ENCODE peak calls at places on chromosome 18, in seven cellular contexts. Z is GM12878, T is HepG2, K is SK-N-SH, L is H1, C is GM12892, Q is K562. E is an unnamed sample.

GRCh38 chr18:62523631-62524442 is 1.0 kb downstream of the ZCCHC2 start:
- DNase-seq in C (peak; percentile 18), T (no peak), K (peak; percentile 66), L (peak; percentile 67), Q (peak; percentile 15), Z (no peak), E (no peak)

GRCh38 chr18:9417081-9417841 is 58.1 kb upstream of the RALBP1 start:
- DNase-seq in L (peak; percentile 40), K (no peak), Q (no peak), Z (no peak), C (no peak), T (no peak), E (no peak)

GRCh38 chr18:24090876-24091275 is 48.0 kb upstream of the CABYR start:
- DNase-seq in Q (no peak), C (no peak), T (no peak), L (no peak), K (no peak), Z (no peak), E (no peak)

GRCh38 chr18:12803069-12803936 is 80.7 kb downstream of the PTPN2 start:
- DNase-seq in C (no peak), Z (peak; percentile 19), Q (no peak), K (no peak), T (no peak), L (no peak), E (no peak)

GRCh38 chr18:8139127-8139591 is 470.1 kb upstream of the RAB12 start:
- DNase-seq in K (no peak), C (no peak), Z (no peak), T (no peak), L (no peak), Q (no peak), E (no peak)

GRCh38 chr18:38900445-38900844 is 1334.8 kb upstream of the CELF4 start:
- DNase-seq in C (no peak), L (no peak), K (no peak), Z (no peak), Q (no peak), T (no peak), E (no peak)

GRCh38 chr18:56083889-56084288 is 495.9 kb upstream of the TCF4 start:
- DNase-seq in Q (no peak), K (no peak), C (no peak), Z (no peak), L (no peak), T (no peak), E (no peak)

GRCh38 chr18:61464551-61465102 is 131.4 kb downstream of the CDH20 start:
- DNase-seq in K (no peak), T (no peak), Q (no peak), Z (no peak), C (no peak), L (no peak), E (no peak)

GRCh38 chr18:47830772-47831171 is 99.7 kb downstream of the SMAD2 start:
- DNase-seq in C (no peak), Z (no peak), Q (no peak), T (no peak), L (no peak), K (no peak), E (no peak)

GRCh38 chr18:31156831-31157763 is 5.6 kb downstream of the DSC1 start:
- DNase-seq in K (no peak), C (no peak), Z (no peak), T (no peak), L (no peak), Q (no peak), E (no peak)

GRCh38 chr18:39960545-39960944 is 1994.5 kb upstream of the PIK3C3 start:
- DNase-seq in K (no peak), T (no peak), C (no peak), Z (no peak), L (no peak), Q (no peak), E (no peak)

GRCh38 chr18:9947248-9947647 is 33.4 kb downstream of the VAPA start:
- DNase-seq in C (no peak), Z (no peak), Q (no peak), T (no peak), K (no peak), L (no peak), E (no peak)

GRCh38 chr18:7921938-7922587 is 354.9 kb downstream of the PTPRM start:
- DNase-seq in C (no peak), K (no peak), Q (no peak), L (no peak), Z (no peak), T (peak; percentile 76), E (no peak)

GRCh38 chr18:48592540-48592939 is 53.7 kb downstream of the CTIF start:
- DNase-seq in L (no peak), T (no peak), C (no peak), K (no peak), Q (peak; percentile 48), Z (no peak), E (no peak)

GRCh38 chr18:35933982-35934381 is 38.5 kb upstream of the RMP24 start:
- DNase-seq in K (no peak), T (peak; percentile 24), Z (no peak), Q (no peak), C (no peak), L (no peak), E (no peak)

GRCh38 chr18:74456409-74457042 is 582 bp downstream of the DIPK1C start:
- DNase-seq in L (peak; percentile 67), K (no peak), Q (no peak), C (no peak), T (no peak), Z (no peak), E (no peak)

GRCh38 chr18:72375628-72376027 is 168.5 kb downstream of the CBLN2 start:
- DNase-seq in T (no peak), K (no peak), Z (no peak), Q (no peak), C (no peak), L (no peak), E (no peak)

GRCh38 chr18:35143615-35144596 is 96.9 kb upstream of the ZNF397 start:
- DNase-seq in Z (no peak), Q (peak; percentile 62), L (peak; percentile 56), C (no peak), K (peak; percentile 70), T (peak; percentile 47), E (no peak)

GRCh38 chr18:75218064-75218463 is 7.5 kb downstream of the TSHZ1 start:
- DNase-seq in L (no peak), Q (no peak), T (no peak), Z (no peak), K (no peak), C (no peak), E (no peak)

GRCh38 chr18:78605255-78605654 is 374.4 kb upstream of the SALL3 start:
- DNase-seq in Q (no peak), K (no peak), L (no peak), C (no peak), T (no peak), Z (no peak), E (no peak)

GRCh38 chr18:58576641-58577251 is 52.1 kb downstream of the ALPK2 start:
- DNase-seq in T (no peak), L (no peak), C (no peak), K (no peak), Z (no peak), Q (no peak), E (no peak)
- TF ChIP-seq TAF1 in T (no peak), L (no peak), C (no peak), K (no peak), Z (no peak), Q (no peak), E (no peak)

GRCh38 chr18:49811151-49811938 is 2.0 kb downstream of the ACAA2 start:
- DNase-seq in K (peak; percentile 12), T (no peak), Z (no peak), C (no peak), L (no peak), Q (no peak), E (no peak)
- TF ChIP-seq TAF1 in K (no peak), T (no peak), Z (no peak), C (no peak), L (no peak), Q (no peak), E (no peak)

DNA sequence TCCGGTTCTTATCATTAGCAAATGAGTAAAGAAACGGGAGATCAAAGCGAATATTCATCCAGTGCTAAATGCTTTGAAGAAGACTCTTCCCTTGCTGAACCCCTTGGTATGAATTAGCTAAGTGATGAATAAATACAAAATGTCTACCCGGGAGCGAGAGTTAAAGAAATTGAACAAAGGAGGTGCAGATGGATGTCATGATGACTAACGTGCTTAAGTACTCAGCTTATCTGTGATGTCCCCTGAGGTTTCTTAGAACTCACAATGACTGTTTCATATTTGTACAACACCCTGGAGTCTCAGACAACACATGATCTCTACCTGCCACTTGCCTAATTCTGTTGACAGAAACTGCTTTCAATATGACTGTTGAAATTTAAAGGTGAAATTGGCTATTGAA is 148.5 kb downstream of the TMEM200C start:
- DNase-seq in Q (no peak), T (peak; percentile 86), K (no peak), L (no peak), Z (no peak), C (no peak), E (no peak)
- TF ChIP-seq TAF1 in Q (no peak), T (no peak), K (no peak), L (no peak), Z (no peak), C (no peak), E (no peak)

GRCh38 chr18:25805323-25805722 is 285.1 kb downstream of the SS18 start:
- DNase-seq in Q (no peak), T (no peak), K (no peak), C (no peak), Z (no peak), L (no peak), E (no peak)
- TF ChIP-seq TAF1 in Q (no peak), T (no peak), K (no peak), C (no peak), Z (no peak), L (no peak), E (no peak)

GRCh38 chr18:79690071-79690470 is 10.5 kb downstream of the CTDP1 start:
- DNase-seq in Q (no peak), L (no peak), T (no peak), K (peak; percentile 3), C (no peak), Z (no peak), E (no peak)
- TF ChIP-seq TAF1 in Q (no peak), L (no peak), T (no peak), K (no peak), C (no peak), Z (no peak), E (no peak)

GRCh38 chr18:3793545-3793944 is 343.6 kb downstream of the TGIF1 start:
- DNase-seq in Z (no peak), L (no peak), C (no peak), K (no peak), T (no peak), Q (no peak), E (no peak)

GRCh38 chr18:3792711-3793110 is 342.7 kb downstream of the TGIF1 start:
- DNase-seq in K (no peak), L (no peak), Q (no peak), C (no peak), Z (no peak), T (no peak), E (no peak)

GRCh38 chr18:3789525-3789924 is 339.6 kb downstream of the TGIF1 start:
- DNase-seq in T (no peak), K (no peak), C (no peak), L (no peak), Z (no peak), Q (no peak), E (no peak)

GRCh38 chr18:3791258-3791657 is 341.3 kb downstream of the TGIF1 start:
- DNase-seq in K (no peak), T (no peak), C (no peak), Z (no peak), Q (no peak), L (no peak), E (no peak)

GRCh38 chr18:3790702-3791101 is 340.7 kb downstream of the TGIF1 start:
- DNase-seq in Z (peak; percentile 15), K (no peak), Q (no peak), L (no peak), T (no peak), C (no peak), E (no peak)
- TF ChIP-seq TAF1 in Z (no peak), K (no peak), Q (no peak), L (no peak), T (no peak), C (no peak), E (no peak)